ENCODE peak calls at places on chromosomes 13 and 19, in ten cellular contexts. One of them, this sample, is unnamed.
A peak's percentile ranks its signal among the peaks of the same experiment; 100 is the strongest.

GRCh38 chr19:31516756-31517155 is 167.5 kb upstream of the TSHZ3 start:
- DNase-seq in heart left ventricle: no peak
- DNase-seq in right lobe of liver: no peak
- DNase-seq in naive thymus-derived CD4-positive, alpha-beta T cell: no peak
- DNase-seq in psoas muscle: no peak
- DNase-seq in heart right ventricle: no peak
- DNase-seq in suprapubic skin: no peak
- DNase-seq in neuronal stem cell: no peak
- DNase-seq in GM23248: no peak
- DNase-seq in Peyer's patch: no peak
- DNase-seq in this sample: no peak

GRCh38 chr19:23996549-23996948 is 81.9 kb downstream of the ZNF726 start:
- DNase-seq in heart left ventricle: no peak
- DNase-seq in naive thymus-derived CD4-positive, alpha-beta T cell: no peak
- DNase-seq in neuronal stem cell: no peak
- DNase-seq in heart right ventricle: no peak
- DNase-seq in Peyer's patch: no peak
- DNase-seq in psoas muscle: no peak
- DNase-seq in GM23248: peak; percentile 14
- DNase-seq in right lobe of liver: no peak
- DNase-seq in suprapubic skin: no peak
- DNase-seq in this sample: no peak

GRCh38 chr13:63307239-63307638 is 1891.6 kb upstream of the PCDH20 start:
- DNase-seq in heart right ventricle: no peak
- DNase-seq in psoas muscle: no peak
- DNase-seq in naive thymus-derived CD4-positive, alpha-beta T cell: no peak
- DNase-seq in heart left ventricle: no peak
- DNase-seq in neuronal stem cell: no peak
- DNase-seq in GM23248: no peak
- DNase-seq in suprapubic skin: no peak
- DNase-seq in right lobe of liver: no peak
- DNase-seq in Peyer's patch: no peak
- DNase-seq in this sample: no peak

GRCh38 chr19:56974554-56975207 is 134.2 kb upstream of the PEG3 start:
- DNase-seq in naive thymus-derived CD4-positive, alpha-beta T cell: no peak
- DNase-seq in heart left ventricle: no peak
- DNase-seq in suprapubic skin: no peak
- DNase-seq in heart right ventricle: no peak
- DNase-seq in neuronal stem cell: no peak
- DNase-seq in Peyer's patch: no peak
- DNase-seq in right lobe of liver: no peak
- DNase-seq in GM23248: no peak
- DNase-seq in psoas muscle: no peak
- DNase-seq in this sample: no peak

GRCh38 chr19:3403489-3404323 is 37.3 kb downstream of the NFIC start:
- DNase-seq in right lobe of liver: peak; percentile 93
- DNase-seq in naive thymus-derived CD4-positive, alpha-beta T cell: no peak
- DNase-seq in Peyer's patch: peak; percentile 39
- DNase-seq in suprapubic skin: peak; percentile 94
- DNase-seq in psoas muscle: peak; percentile 93
- DNase-seq in heart right ventricle: peak; percentile 90
- DNase-seq in heart left ventricle: peak; percentile 93
- DNase-seq in neuronal stem cell: no peak
- DNase-seq in GM23248: peak; percentile 97
- DNase-seq in this sample: peak; percentile 97

GRCh38 chr19:23527797-23528196 is 132.5 kb upstream of the ZNF91 start:
- DNase-seq in GM23248: no peak
- DNase-seq in suprapubic skin: no peak
- DNase-seq in right lobe of liver: no peak
- DNase-seq in Peyer's patch: no peak
- DNase-seq in heart right ventricle: no peak
- DNase-seq in neuronal stem cell: no peak
- DNase-seq in naive thymus-derived CD4-positive, alpha-beta T cell: no peak
- DNase-seq in heart left ventricle: no peak
- DNase-seq in psoas muscle: no peak
- DNase-seq in this sample: no peak

GRCh38 chr19:16088351-16088984 is 12.2 kb downstream of the TPM4 start:
- DNase-seq in Peyer's patch: no peak
- DNase-seq in right lobe of liver: no peak
- DNase-seq in suprapubic skin: no peak
- DNase-seq in psoas muscle: no peak
- DNase-seq in naive thymus-derived CD4-positive, alpha-beta T cell: no peak
- DNase-seq in heart right ventricle: no peak
- DNase-seq in neuronal stem cell: no peak
- DNase-seq in heart left ventricle: no peak
- DNase-seq in GM23248: no peak
- DNase-seq in this sample: peak; percentile 57

GRCh38 chr19:46015961-46016425 is 6.9 kb downstream of the PGLYRP1 start:
- DNase-seq in psoas muscle: no peak
- DNase-seq in heart left ventricle: no peak
- DNase-seq in right lobe of liver: peak; percentile 54
- DNase-seq in heart right ventricle: no peak
- DNase-seq in neuronal stem cell: no peak
- DNase-seq in GM23248: peak; percentile 30
- DNase-seq in Peyer's patch: no peak
- DNase-seq in suprapubic skin: no peak
- DNase-seq in naive thymus-derived CD4-positive, alpha-beta T cell: peak; percentile 43
- DNase-seq in this sample: peak; percentile 63

GRCh38 chr19:39138221-39139211 is 12.9 kb downstream of the PAK4 start:
- DNase-seq in neuronal stem cell: no peak
- DNase-seq in heart left ventricle: no peak
- DNase-seq in naive thymus-derived CD4-positive, alpha-beta T cell: no peak
- DNase-seq in heart right ventricle: no peak
- DNase-seq in GM23248: no peak
- DNase-seq in Peyer's patch: no peak
- DNase-seq in right lobe of liver: no peak
- DNase-seq in suprapubic skin: no peak
- DNase-seq in psoas muscle: no peak
- DNase-seq in this sample: no peak

GRCh38 chr19:9967326-9967725 is 31.0 kb upstream of the OLFM2 start:
- DNase-seq in heart left ventricle: no peak
- DNase-seq in psoas muscle: no peak
- DNase-seq in neuronal stem cell: no peak
- DNase-seq in Peyer's patch: no peak
- DNase-seq in GM23248: no peak
- DNase-seq in suprapubic skin: no peak
- DNase-seq in right lobe of liver: no peak
- DNase-seq in naive thymus-derived CD4-positive, alpha-beta T cell: no peak
- DNase-seq in heart right ventricle: no peak
- DNase-seq in this sample: no peak

GRCh38 chr19:29267701-29268100 is 54.8 kb upstream of the UQCRFS1 start:
- DNase-seq in suprapubic skin: no peak
- DNase-seq in heart left ventricle: no peak
- DNase-seq in naive thymus-derived CD4-positive, alpha-beta T cell: no peak
- DNase-seq in neuronal stem cell: no peak
- DNase-seq in GM23248: no peak
- DNase-seq in Peyer's patch: no peak
- DNase-seq in heart right ventricle: no peak
- DNase-seq in psoas muscle: no peak
- DNase-seq in right lobe of liver: no peak
- DNase-seq in this sample: no peak

GRCh38 chr13:41006951-41007350 is 12.2 kb downstream of the ELF1 start:
- DNase-seq in suprapubic skin: no peak
- DNase-seq in naive thymus-derived CD4-positive, alpha-beta T cell: no peak
- DNase-seq in psoas muscle: no peak
- DNase-seq in neuronal stem cell: no peak
- DNase-seq in right lobe of liver: no peak
- DNase-seq in heart left ventricle: no peak
- DNase-seq in Peyer's patch: no peak
- DNase-seq in heart right ventricle: no peak
- DNase-seq in GM23248: no peak
- DNase-seq in this sample: no peak

GRCh38 chr13:41005709-41006108 is 13.4 kb downstream of the ELF1 start:
- DNase-seq in heart right ventricle: no peak
- DNase-seq in heart left ventricle: no peak
- DNase-seq in neuronal stem cell: no peak
- DNase-seq in naive thymus-derived CD4-positive, alpha-beta T cell: no peak
- DNase-seq in Peyer's patch: no peak
- DNase-seq in psoas muscle: no peak
- DNase-seq in suprapubic skin: no peak
- DNase-seq in GM23248: no peak
- DNase-seq in right lobe of liver: no peak
- DNase-seq in this sample: no peak

GRCh38 chr13:41007359-41008118 is 11.6 kb downstream of the ELF1 start:
- DNase-seq in neuronal stem cell: no peak
- DNase-seq in right lobe of liver: no peak
- DNase-seq in Peyer's patch: no peak
- DNase-seq in suprapubic skin: no peak
- DNase-seq in naive thymus-derived CD4-positive, alpha-beta T cell: no peak
- DNase-seq in psoas muscle: no peak
- DNase-seq in GM23248: peak; percentile 76
- DNase-seq in heart left ventricle: no peak
- DNase-seq in heart right ventricle: no peak
- DNase-seq in this sample: no peak

GRCh38 chr13:41006296-41006695 is 12.8 kb downstream of the ELF1 start:
- DNase-seq in heart right ventricle: no peak
- DNase-seq in neuronal stem cell: no peak
- DNase-seq in Peyer's patch: no peak
- DNase-seq in GM23248: no peak
- DNase-seq in right lobe of liver: no peak
- DNase-seq in heart left ventricle: no peak
- DNase-seq in psoas muscle: no peak
- DNase-seq in suprapubic skin: no peak
- DNase-seq in naive thymus-derived CD4-positive, alpha-beta T cell: no peak
- DNase-seq in this sample: no peak

GRCh38 chr13:41008349-41008980 is 10.7 kb downstream of the ELF1 start:
- DNase-seq in Peyer's patch: no peak
- DNase-seq in heart right ventricle: no peak
- DNase-seq in heart left ventricle: no peak
- DNase-seq in right lobe of liver: no peak
- DNase-seq in naive thymus-derived CD4-positive, alpha-beta T cell: no peak
- DNase-seq in GM23248: peak; percentile 89
- DNase-seq in suprapubic skin: no peak
- DNase-seq in psoas muscle: no peak
- DNase-seq in neuronal stem cell: no peak
- DNase-seq in this sample: no peak
- H3K4me1 ChIP-seq in Peyer's patch: peaks cover 47% of the 10 kb centered on the region
- H3K4me1 ChIP-seq in heart right ventricle: peaks cover 49% of the 10 kb centered on the region
- H3K4me1 ChIP-seq in heart left ventricle: peaks cover 28% of the 10 kb centered on the region
- H3K4me1 ChIP-seq in right lobe of liver: peaks cover 52% of the 10 kb centered on the region
- H3K4me1 ChIP-seq in naive thymus-derived CD4-positive, alpha-beta T cell: peaks cover 56% of the 10 kb centered on the region
- H3K4me1 ChIP-seq in GM23248: peaks cover 38% of the 10 kb centered on the region
- H3K4me1 ChIP-seq in suprapubic skin: peaks cover 53% of the 10 kb centered on the region
- H3K4me1 ChIP-seq in psoas muscle: peaks cover 26% of the 10 kb centered on the region
- H3K4me1 ChIP-seq in neuronal stem cell: peaks cover 4% of the 10 kb centered on the region
- H3K4me1 ChIP-seq in this sample: peaks cover 7% of the 10 kb centered on the region

GRCh38 chr19:1843116-1843515 is 5.2 kb downstream of the REXO1 start:
- DNase-seq in neuronal stem cell: no peak
- DNase-seq in naive thymus-derived CD4-positive, alpha-beta T cell: no peak
- DNase-seq in heart left ventricle: no peak
- DNase-seq in suprapubic skin: no peak
- DNase-seq in psoas muscle: no peak
- DNase-seq in Peyer's patch: no peak
- DNase-seq in right lobe of liver: no peak
- DNase-seq in GM23248: no peak
- DNase-seq in heart right ventricle: no peak
- DNase-seq in this sample: no peak

GRCh38 chr19:1843646-1844394 is 4.5 kb downstream of the REXO1 start:
- DNase-seq in GM23248: peak; percentile 34
- DNase-seq in naive thymus-derived CD4-positive, alpha-beta T cell: no peak
- DNase-seq in Peyer's patch: no peak
- DNase-seq in neuronal stem cell: no peak
- DNase-seq in heart left ventricle: no peak
- DNase-seq in heart right ventricle: no peak
- DNase-seq in right lobe of liver: no peak
- DNase-seq in suprapubic skin: no peak
- DNase-seq in psoas muscle: no peak
- DNase-seq in this sample: no peak

GRCh38 chr19:1839658-1840540 is 8.4 kb downstream of the REXO1 start:
- DNase-seq in right lobe of liver: peak; percentile 93
- DNase-seq in psoas muscle: no peak
- DNase-seq in heart left ventricle: no peak
- DNase-seq in GM23248: no peak
- DNase-seq in suprapubic skin: no peak
- DNase-seq in heart right ventricle: no peak
- DNase-seq in Peyer's patch: no peak
- DNase-seq in neuronal stem cell: no peak
- DNase-seq in naive thymus-derived CD4-positive, alpha-beta T cell: no peak
- DNase-seq in this sample: no peak

GRCh38 chr19:1840541-1841115 is 7.7 kb downstream of the REXO1 start:
- DNase-seq in Peyer's patch: no peak
- DNase-seq in naive thymus-derived CD4-positive, alpha-beta T cell: no peak
- DNase-seq in right lobe of liver: no peak
- DNase-seq in suprapubic skin: no peak
- DNase-seq in heart left ventricle: peak; percentile 70
- DNase-seq in GM23248: no peak
- DNase-seq in neuronal stem cell: no peak
- DNase-seq in heart right ventricle: peak; percentile 57
- DNase-seq in psoas muscle: no peak
- DNase-seq in this sample: peak; percentile 85

GRCh38 chr19:1841209-1841924 is 6.9 kb downstream of the REXO1 start:
- DNase-seq in Peyer's patch: no peak
- DNase-seq in naive thymus-derived CD4-positive, alpha-beta T cell: no peak
- DNase-seq in heart right ventricle: no peak
- DNase-seq in right lobe of liver: no peak
- DNase-seq in GM23248: no peak
- DNase-seq in neuronal stem cell: no peak
- DNase-seq in heart left ventricle: no peak
- DNase-seq in suprapubic skin: no peak
- DNase-seq in psoas muscle: no peak
- DNase-seq in this sample: peak; percentile 74
- H3K4me1 ChIP-seq in Peyer's patch: peaks cover 4% of the 10 kb centered on the region
- H3K4me1 ChIP-seq in naive thymus-derived CD4-positive, alpha-beta T cell: peaks cover 32% of the 10 kb centered on the region
- H3K4me1 ChIP-seq in heart right ventricle: peaks cover 90% of the 10 kb centered on the region
- H3K4me1 ChIP-seq in right lobe of liver: peaks cover 65% of the 10 kb centered on the region
- H3K4me1 ChIP-seq in GM23248: peaks cover under 1% of the 10 kb centered on the region
- H3K4me1 ChIP-seq in neuronal stem cell: peaks cover 2% of the 10 kb centered on the region
- H3K4me1 ChIP-seq in heart left ventricle: peaks cover 91% of the 10 kb centered on the region
- H3K4me1 ChIP-seq in suprapubic skin: peaks cover 89% of the 10 kb centered on the region
- H3K4me1 ChIP-seq in psoas muscle: peaks cover 52% of the 10 kb centered on the region
- H3K4me1 ChIP-seq in this sample: peaks cover 5% of the 10 kb centered on the region

GRCh38 chr13:60412909-60413616 is 16.0 kb downstream of the TDRD3 start:
- DNase-seq in neuronal stem cell: no peak
- DNase-seq in psoas muscle: no peak
- DNase-seq in heart left ventricle: no peak
- DNase-seq in right lobe of liver: no peak
- DNase-seq in GM23248: no peak
- DNase-seq in naive thymus-derived CD4-positive, alpha-beta T cell: no peak
- DNase-seq in Peyer's patch: no peak
- DNase-seq in suprapubic skin: no peak
- DNase-seq in heart right ventricle: no peak
- DNase-seq in this sample: no peak
- H3K4me1 ChIP-seq in neuronal stem cell: peaks cover 2% of the 10 kb centered on the region
- H3K4me1 ChIP-seq in psoas muscle: peaks cover 38% of the 10 kb centered on the region
- H3K4me1 ChIP-seq in heart left ventricle: peaks cover 30% of the 10 kb centered on the region
- H3K4me1 ChIP-seq in right lobe of liver: peaks cover 33% of the 10 kb centered on the region
- H3K4me1 ChIP-seq in GM23248: peaks cover 6% of the 10 kb centered on the region
- H3K4me1 ChIP-seq in naive thymus-derived CD4-positive, alpha-beta T cell: peaks cover 11% of the 10 kb centered on the region
- H3K4me1 ChIP-seq in Peyer's patch: no peaks in the 10 kb centered on the region
- H3K4me1 ChIP-seq in suprapubic skin: peaks cover 15% of the 10 kb centered on the region
- H3K4me1 ChIP-seq in heart right ventricle: peaks cover 44% of the 10 kb centered on the region
- H3K4me1 ChIP-seq in this sample: no peaks in the 10 kb centered on the region

GRCh38 chr19:44592451-44592890 is 20.9 kb upstream of the IGSF23 start:
- DNase-seq in heart left ventricle: no peak
- DNase-seq in psoas muscle: no peak
- DNase-seq in GM23248: no peak
- DNase-seq in suprapubic skin: no peak
- DNase-seq in right lobe of liver: no peak
- DNase-seq in Peyer's patch: no peak
- DNase-seq in heart right ventricle: no peak
- DNase-seq in neuronal stem cell: no peak
- DNase-seq in naive thymus-derived CD4-positive, alpha-beta T cell: no peak
- DNase-seq in this sample: no peak
- H3K4me1 ChIP-seq in heart left ventricle: peaks cover 11% of the 10 kb centered on the region
- H3K4me1 ChIP-seq in psoas muscle: peaks cover 14% of the 10 kb centered on the region
- H3K4me1 ChIP-seq in GM23248: peaks cover 14% of the 10 kb centered on the region
- H3K4me1 ChIP-seq in suprapubic skin: peaks cover 3% of the 10 kb centered on the region
- H3K4me1 ChIP-seq in right lobe of liver: peaks cover 6% of the 10 kb centered on the region
- H3K4me1 ChIP-seq in Peyer's patch: no peaks in the 10 kb centered on the region
- H3K4me1 ChIP-seq in heart right ventricle: peaks cover 23% of the 10 kb centered on the region
- H3K4me1 ChIP-seq in neuronal stem cell: peaks cover 2% of the 10 kb centered on the region
- H3K4me1 ChIP-seq in naive thymus-derived CD4-positive, alpha-beta T cell: no peaks in the 10 kb centered on the region
- H3K4me1 ChIP-seq in this sample: no peaks in the 10 kb centered on the region

This sample was measured in kidney.